ENCODE peak calls at places on chromosomes 11 and 22, in ten cellular contexts. One of them, this sample, is unnamed.

GRCh38 chr11:118921929-118922744 is 3.6 kb downstream of the BCL9L start:
- ATAC-seq in mucosa of descending colon: peak; percentile 25
- ATAC-seq in DND-41: no peak
- ATAC-seq in heart right ventricle: peak; percentile 44
- ATAC-seq in psoas muscle: peak; percentile 58
- ATAC-seq in left lung: peak; percentile 55
- ATAC-seq in lung: peak; percentile 13
- ATAC-seq in A549: peak; percentile 33
- ATAC-seq in right cardiac atrium: peak; percentile 59
- ATAC-seq in pancreas: peak; percentile 70
- ATAC-seq in this sample: peak; percentile 57

GRCh38 chr11:60303661-60304060 is 23.2 kb downstream of the MS4A4A start:
- ATAC-seq in mucosa of descending colon: no peak
- ATAC-seq in DND-41: no peak
- ATAC-seq in heart right ventricle: no peak
- ATAC-seq in psoas muscle: no peak
- ATAC-seq in left lung: no peak
- ATAC-seq in lung: no peak
- ATAC-seq in A549: no peak
- ATAC-seq in right cardiac atrium: no peak
- ATAC-seq in pancreas: no peak
- ATAC-seq in this sample: no peak

GRCh38 chr22:33743756-33744155 is 176.5 kb downstream of the LARGE1 start:
- ATAC-seq in mucosa of descending colon: no peak
- ATAC-seq in DND-41: no peak
- ATAC-seq in heart right ventricle: no peak
- ATAC-seq in psoas muscle: no peak
- ATAC-seq in left lung: no peak
- ATAC-seq in lung: no peak
- ATAC-seq in A549: no peak
- ATAC-seq in right cardiac atrium: no peak
- ATAC-seq in pancreas: no peak
- ATAC-seq in this sample: no peak

GRCh38 chr22:29892757-29893156 is 9.8 kb downstream of the MTMR3 start:
- ATAC-seq in mucosa of descending colon: no peak
- ATAC-seq in DND-41: no peak
- ATAC-seq in heart right ventricle: no peak
- ATAC-seq in psoas muscle: no peak
- ATAC-seq in left lung: no peak
- ATAC-seq in lung: no peak
- ATAC-seq in A549: no peak
- ATAC-seq in right cardiac atrium: no peak
- ATAC-seq in pancreas: no peak
- ATAC-seq in this sample: no peak

GRCh38 chr11:96156379-96156722 is 186.6 kb downstream of the MAML2 start:
- ATAC-seq in mucosa of descending colon: peak; percentile 42
- ATAC-seq in DND-41: no peak
- ATAC-seq in heart right ventricle: peak; percentile 71
- ATAC-seq in psoas muscle: peak; percentile 71
- ATAC-seq in left lung: peak; percentile 60
- ATAC-seq in lung: no peak
- ATAC-seq in A549: peak; percentile 70
- ATAC-seq in right cardiac atrium: peak; percentile 87
- ATAC-seq in pancreas: peak; percentile 64
- ATAC-seq in this sample: peak; percentile 74

GRCh38 chr11:34182425-34182824 is 77.0 kb downstream of the NAT10 start:
- ATAC-seq in mucosa of descending colon: no peak
- ATAC-seq in DND-41: no peak
- ATAC-seq in heart right ventricle: no peak
- ATAC-seq in psoas muscle: no peak
- ATAC-seq in left lung: no peak
- ATAC-seq in lung: no peak
- ATAC-seq in A549: no peak
- ATAC-seq in right cardiac atrium: no peak
- ATAC-seq in pancreas: no peak
- ATAC-seq in this sample: no peak

GRCh38 chr11:1639102-1639620 is 9.6 kb downstream of the KRTAP5-5 start:
- ATAC-seq in mucosa of descending colon: peak; percentile 89
- ATAC-seq in DND-41: no peak
- ATAC-seq in heart right ventricle: peak; percentile 62
- ATAC-seq in psoas muscle: peak; percentile 31
- ATAC-seq in left lung: no peak
- ATAC-seq in lung: no peak
- ATAC-seq in A549: no peak
- ATAC-seq in right cardiac atrium: peak; percentile 49
- ATAC-seq in pancreas: no peak
- ATAC-seq in this sample: no peak

GRCh38 chr11:17812286-17813187 is 78.0 kb downstream of the KCNC1 start:
- ATAC-seq in mucosa of descending colon: peak; percentile 86
- ATAC-seq in DND-41: no peak
- ATAC-seq in heart right ventricle: no peak
- ATAC-seq in psoas muscle: peak; percentile 27
- ATAC-seq in left lung: no peak
- ATAC-seq in lung: no peak
- ATAC-seq in A549: no peak
- ATAC-seq in right cardiac atrium: no peak
- ATAC-seq in pancreas: peak; percentile 37
- ATAC-seq in this sample: no peak

GRCh38 chr11:6378695-6378989 is 11.6 kb upstream of the SMPD1 start:
- ATAC-seq in mucosa of descending colon: no peak
- ATAC-seq in DND-41: no peak
- ATAC-seq in heart right ventricle: no peak
- ATAC-seq in psoas muscle: no peak
- ATAC-seq in left lung: no peak
- ATAC-seq in lung: no peak
- ATAC-seq in A549: peak; percentile 22
- ATAC-seq in right cardiac atrium: no peak
- ATAC-seq in pancreas: no peak
- ATAC-seq in this sample: no peak

GRCh38 chr11:104649002-104649401 is 249.3 kb downstream of the CASP12 start:
- ATAC-seq in mucosa of descending colon: no peak
- ATAC-seq in DND-41: no peak
- ATAC-seq in heart right ventricle: no peak
- ATAC-seq in psoas muscle: no peak
- ATAC-seq in left lung: no peak
- ATAC-seq in lung: no peak
- ATAC-seq in A549: no peak
- ATAC-seq in right cardiac atrium: no peak
- ATAC-seq in pancreas: no peak
- ATAC-seq in this sample: no peak

GRCh38 chr11:31813242-31813960 is 2.3 kb upstream of the PAX6 start:
- ATAC-seq in mucosa of descending colon: no peak
- ATAC-seq in DND-41: no peak
- ATAC-seq in heart right ventricle: no peak
- ATAC-seq in psoas muscle: no peak
- ATAC-seq in left lung: no peak
- ATAC-seq in lung: no peak
- ATAC-seq in A549: no peak
- ATAC-seq in right cardiac atrium: no peak
- ATAC-seq in pancreas: no peak
- ATAC-seq in this sample: no peak
- H3K4me3 ChIP-seq in mucosa of descending colon: no peak overlapping the region
- H3K4me3 ChIP-seq in DND-41: no peak overlapping the region
- H3K4me3 ChIP-seq in heart right ventricle: peak overlapping the region; percentile 42
- H3K4me3 ChIP-seq in psoas muscle: peak overlapping the region; percentile 71
- H3K4me3 ChIP-seq in left lung: no peak overlapping the region
- H3K4me3 ChIP-seq in lung: peak overlapping the region; percentile 19
- H3K4me3 ChIP-seq in A549: no peak overlapping the region
- H3K4me3 ChIP-seq in right cardiac atrium: peak overlapping the region; percentile 57
- H3K4me3 ChIP-seq in pancreas: no peak overlapping the region
- H3K4me3 ChIP-seq in this sample: peak overlapping the region; percentile 52

GRCh38 chr11:117497206-117497951 is 169.7 kb downstream of the CEP164 start:
- ATAC-seq in mucosa of descending colon: no peak
- ATAC-seq in DND-41: no peak
- ATAC-seq in heart right ventricle: no peak
- ATAC-seq in psoas muscle: no peak
- ATAC-seq in left lung: no peak
- ATAC-seq in lung: no peak
- ATAC-seq in A549: no peak
- ATAC-seq in right cardiac atrium: no peak
- ATAC-seq in pancreas: no peak
- ATAC-seq in this sample: no peak

GRCh38 chr11:117495357-117495756 is 167.7 kb downstream of the CEP164 start:
- ATAC-seq in mucosa of descending colon: no peak
- ATAC-seq in DND-41: peak; percentile 27
- ATAC-seq in heart right ventricle: no peak
- ATAC-seq in psoas muscle: no peak
- ATAC-seq in left lung: no peak
- ATAC-seq in lung: no peak
- ATAC-seq in A549: no peak
- ATAC-seq in right cardiac atrium: no peak
- ATAC-seq in pancreas: no peak
- ATAC-seq in this sample: no peak

GRCh38 chr11:117502285-117502856 is 174.7 kb downstream of the CEP164 start:
- ATAC-seq in mucosa of descending colon: no peak
- ATAC-seq in DND-41: no peak
- ATAC-seq in heart right ventricle: no peak
- ATAC-seq in psoas muscle: no peak
- ATAC-seq in left lung: peak; percentile 30
- ATAC-seq in lung: no peak
- ATAC-seq in A549: no peak
- ATAC-seq in right cardiac atrium: no peak
- ATAC-seq in pancreas: no peak
- ATAC-seq in this sample: no peak

GRCh38 chr11:117501499-117501898 is 173.8 kb downstream of the CEP164 start:
- ATAC-seq in mucosa of descending colon: no peak
- ATAC-seq in DND-41: no peak
- ATAC-seq in heart right ventricle: no peak
- ATAC-seq in psoas muscle: no peak
- ATAC-seq in left lung: no peak
- ATAC-seq in lung: no peak
- ATAC-seq in A549: no peak
- ATAC-seq in right cardiac atrium: peak; percentile 70
- ATAC-seq in pancreas: no peak
- ATAC-seq in this sample: no peak

GRCh38 chr11:117498791-117499190 is 171.1 kb downstream of the CEP164 start:
- ATAC-seq in mucosa of descending colon: no peak
- ATAC-seq in DND-41: no peak
- ATAC-seq in heart right ventricle: no peak
- ATAC-seq in psoas muscle: no peak
- ATAC-seq in left lung: no peak
- ATAC-seq in lung: no peak
- ATAC-seq in A549: no peak
- ATAC-seq in right cardiac atrium: no peak
- ATAC-seq in pancreas: no peak
- ATAC-seq in this sample: no peak
- H3K4me1 ChIP-seq in mucosa of descending colon: no peaks in the 10 kb centered on the region
- H3K4me1 ChIP-seq in DND-41: no peaks in the 10 kb centered on the region
- H3K4me1 ChIP-seq in heart right ventricle: no peaks in the 10 kb centered on the region
- H3K4me1 ChIP-seq in psoas muscle: no peaks in the 10 kb centered on the region
- H3K4me1 ChIP-seq in left lung: no peaks in the 10 kb centered on the region
- H3K4me1 ChIP-seq in lung: no peaks in the 10 kb centered on the region
- H3K4me1 ChIP-seq in A549: no peaks in the 10 kb centered on the region
- H3K4me1 ChIP-seq in right cardiac atrium: no peaks in the 10 kb centered on the region
- H3K4me1 ChIP-seq in pancreas: no peaks in the 10 kb centered on the region
- H3K4me1 ChIP-seq in this sample: no peaks in the 10 kb centered on the region

GRCh38 chr22:49967333-49968241 is 7.0 kb downstream of the PIM3 start:
- ATAC-seq in mucosa of descending colon: no peak
- ATAC-seq in DND-41: no peak
- ATAC-seq in heart right ventricle: no peak
- ATAC-seq in psoas muscle: peak; percentile 54
- ATAC-seq in left lung: no peak
- ATAC-seq in lung: no peak
- ATAC-seq in A549: no peak
- ATAC-seq in right cardiac atrium: no peak
- ATAC-seq in pancreas: peak; percentile 5
- ATAC-seq in this sample: no peak

GRCh38 chr22:49965291-49966040 is 4.9 kb downstream of the PIM3 start:
- ATAC-seq in mucosa of descending colon: no peak
- ATAC-seq in DND-41: no peak
- ATAC-seq in heart right ventricle: no peak
- ATAC-seq in psoas muscle: no peak
- ATAC-seq in left lung: no peak
- ATAC-seq in lung: no peak
- ATAC-seq in A549: no peak
- ATAC-seq in right cardiac atrium: no peak
- ATAC-seq in pancreas: no peak
- ATAC-seq in this sample: no peak

GRCh38 chr22:49968313-49968830 is 7.8 kb downstream of the PIM3 start:
- ATAC-seq in mucosa of descending colon: no peak
- ATAC-seq in DND-41: no peak
- ATAC-seq in heart right ventricle: no peak
- ATAC-seq in psoas muscle: no peak
- ATAC-seq in left lung: no peak
- ATAC-seq in lung: no peak
- ATAC-seq in A549: no peak
- ATAC-seq in right cardiac atrium: no peak
- ATAC-seq in pancreas: no peak
- ATAC-seq in this sample: no peak

GRCh38 chr22:49966041-49966715 is 5.6 kb downstream of the PIM3 start:
- ATAC-seq in mucosa of descending colon: no peak
- ATAC-seq in DND-41: no peak
- ATAC-seq in heart right ventricle: no peak
- ATAC-seq in psoas muscle: no peak
- ATAC-seq in left lung: no peak
- ATAC-seq in lung: no peak
- ATAC-seq in A549: no peak
- ATAC-seq in right cardiac atrium: no peak
- ATAC-seq in pancreas: no peak
- ATAC-seq in this sample: no peak

DNA sequence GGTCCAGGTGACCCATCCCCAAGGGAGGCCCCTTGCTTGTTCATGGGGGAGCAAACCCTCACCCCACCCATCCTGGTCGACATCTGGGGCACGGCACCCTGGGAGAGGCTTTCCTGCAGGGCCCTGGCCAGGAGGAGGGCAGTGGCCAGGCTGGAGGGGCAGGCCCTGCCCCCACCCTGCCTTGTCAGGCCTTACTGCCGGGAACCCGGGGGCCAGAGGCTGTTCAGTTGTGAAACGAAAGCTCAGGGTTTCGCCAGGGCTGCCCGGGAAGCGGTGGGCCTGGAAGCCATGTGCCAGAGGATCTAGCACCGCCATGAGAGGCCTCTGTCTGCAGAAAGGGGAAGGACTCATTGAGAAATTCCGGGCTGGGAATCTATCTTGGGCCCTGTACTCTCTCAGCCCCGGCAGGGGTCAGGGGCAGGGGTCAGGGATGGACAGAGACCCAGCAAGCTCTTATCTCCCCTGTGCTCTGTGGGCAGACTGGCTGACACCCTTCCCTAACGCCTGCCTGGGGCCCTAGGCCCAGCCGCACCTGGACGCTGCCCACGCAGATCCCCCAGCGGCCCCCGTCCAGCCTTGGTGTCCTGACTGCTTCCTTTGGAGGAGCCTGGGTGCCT is 6.3 kb downstream of the PIM3 start:
- ATAC-seq in mucosa of descending colon: no peak
- ATAC-seq in DND-41: no peak
- ATAC-seq in heart right ventricle: no peak
- ATAC-seq in psoas muscle: peak; percentile 1
- ATAC-seq in left lung: no peak
- ATAC-seq in lung: no peak
- ATAC-seq in A549: no peak
- ATAC-seq in right cardiac atrium: no peak
- ATAC-seq in pancreas: peak; percentile 1
- ATAC-seq in this sample: no peak
- H3K4me3 ChIP-seq in mucosa of descending colon: no peak overlapping the region
- H3K4me3 ChIP-seq in DND-41: no peak overlapping the region
- H3K4me3 ChIP-seq in heart right ventricle: no peak overlapping the region
- H3K4me3 ChIP-seq in psoas muscle: peak overlapping the region; percentile 59
- H3K4me3 ChIP-seq in left lung: no peak overlapping the region
- H3K4me3 ChIP-seq in lung: no peak overlapping the region
- H3K4me3 ChIP-seq in A549: no peak overlapping the region
- H3K4me3 ChIP-seq in right cardiac atrium: no peak overlapping the region
- H3K4me3 ChIP-seq in pancreas: no peak overlapping the region
- H3K4me3 ChIP-seq in this sample: peak overlapping the region; percentile 35

GRCh38 chr11:64765291-64765803 is 5.6 kb upstream of the PYGM start:
- ATAC-seq in mucosa of descending colon: no peak
- ATAC-seq in DND-41: no peak
- ATAC-seq in heart right ventricle: no peak
- ATAC-seq in psoas muscle: no peak
- ATAC-seq in left lung: no peak
- ATAC-seq in lung: no peak
- ATAC-seq in A549: no peak
- ATAC-seq in right cardiac atrium: no peak
- ATAC-seq in pancreas: no peak
- ATAC-seq in this sample: no peak
- H3K4me1 ChIP-seq in mucosa of descending colon: peaks cover 6% of the 10 kb centered on the region
- H3K4me1 ChIP-seq in DND-41: peaks cover 48% of the 10 kb centered on the region
- H3K4me1 ChIP-seq in heart right ventricle: peaks cover 78% of the 10 kb centered on the region
- H3K4me1 ChIP-seq in psoas muscle: peaks cover 61% of the 10 kb centered on the region
- H3K4me1 ChIP-seq in left lung: no peaks in the 10 kb centered on the region
- H3K4me1 ChIP-seq in lung: peaks cover 4% of the 10 kb centered on the region
- H3K4me1 ChIP-seq in A549: peaks cover 5% of the 10 kb centered on the region
- H3K4me1 ChIP-seq in right cardiac atrium: peaks cover 12% of the 10 kb centered on the region
- H3K4me1 ChIP-seq in pancreas: no peaks in the 10 kb centered on the region
- H3K4me1 ChIP-seq in this sample: peaks cover 39% of the 10 kb centered on the region